ENCODE peak calls at places on chromosomes 2 and 18, in seven cellular contexts. W is upper lobe of right lung, K is esophagus squamous epithelium, A is cardiac muscle cell, T is Peyer's patch, X is mesenchymal stem cell, H is breast epithelium. C is an unnamed sample.

GRCh38 chr2:28577796-28578680 is 82.2 kb downstream of the PLB1 start:
- DNase-seq in H (no peak), T (no peak), A (no peak), X (no peak), K (no peak), W (peak; percentile 82), C (no peak)

GRCh38 chr18:62663731-62664336 is 51.5 kb upstream of the PHLPP1 start:
- DNase-seq in W (peak; percentile 20), T (no peak), H (no peak), A (no peak), X (peak; percentile 64), K (no peak), C (no peak)

GRCh38 chr2:175180701-175181103 is 808 bp downstream of the ATP5MC3 start:
- DNase-seq in W (peak; percentile 70), A (peak; percentile 55), K (no peak), H (no peak), T (peak; percentile 67), X (peak; percentile 70), C (peak; percentile 76)

GRCh38 chr2:75592028-75592427 is 31.3 kb upstream of the EVA1A start:
- DNase-seq in X (peak; percentile 82), T (no peak), H (no peak), K (no peak), W (no peak), A (no peak), C (no peak)

GRCh38 chr2:4020153-4020552 is 316.8 kb downstream of the DCDC2C start:
- DNase-seq in W (no peak), H (no peak), A (no peak), T (no peak), K (no peak), X (no peak), C (no peak)

GRCh38 chr2:3126171-3126685 is 251.4 kb downstream of the EIPR1 start:
- DNase-seq in X (no peak), H (no peak), W (peak; percentile 34), T (no peak), K (no peak), A (no peak), C (no peak)

GRCh38 chr2:174546519-174547506 is 50.8 kb downstream of the WIPF1 start:
- DNase-seq in H (no peak), X (peak; percentile 63), A (peak; percentile 37), T (no peak), K (no peak), W (no peak), C (no peak)

GRCh38 chr2:31739156-31739555 is 158.4 kb upstream of the SRD5A2 start:
- DNase-seq in X (no peak), T (no peak), H (no peak), A (no peak), K (no peak), W (no peak), C (no peak)

GRCh38 chr18:75211002-75211621 is 515 bp downstream of the TSHZ1 start:
- DNase-seq in W (no peak), A (peak; percentile 64), H (no peak), X (no peak), K (no peak), T (peak; percentile 51), C (peak; percentile 65)

GRCh38 chr2:96831679-96832078 is 12.1 kb downstream of the ANKRD23 start:
- DNase-seq in X (no peak), A (no peak), K (no peak), H (no peak), W (no peak), T (no peak), C (no peak)
- H3K36me3 ChIP-seq in X (peaks cover 60% of the 10 kb centered on the region), A (peaks cover 43% of the 10 kb centered on the region), K (peaks cover 23% of the 10 kb centered on the region), H (no peaks in the 10 kb centered on the region), W (peaks cover 84% of the 10 kb centered on the region), T (no peaks in the 10 kb centered on the region), C (peaks cover 8% of the 10 kb centered on the region)

GRCh38 chr2:27222407-27222806 is 5.2 kb downstream of the CAD start:
- DNase-seq in K (no peak), X (no peak), T (no peak), A (no peak), H (no peak), W (peak; percentile 13), C (no peak)
- H3K36me3 ChIP-seq in K (peaks cover 18% of the 10 kb centered on the region), X (peaks cover 82% of the 10 kb centered on the region), T (no peaks in the 10 kb centered on the region), A (peaks cover 43% of the 10 kb centered on the region), H (peaks cover 10% of the 10 kb centered on the region), W (peaks cover 64% of the 10 kb centered on the region), C (peaks cover 5% of the 10 kb centered on the region)

GRCh38 chr2:121405233-121405632 is 120.2 kb upstream of the TFCP2L1 start:
- DNase-seq in T (no peak), K (no peak), X (no peak), H (no peak), A (no peak), W (no peak), C (no peak)

GRCh38 chr2:121398853-121399252 is 113.9 kb upstream of the TFCP2L1 start:
- DNase-seq in T (no peak), A (no peak), K (no peak), X (peak; percentile 32), H (no peak), W (no peak), C (no peak)

DNA sequence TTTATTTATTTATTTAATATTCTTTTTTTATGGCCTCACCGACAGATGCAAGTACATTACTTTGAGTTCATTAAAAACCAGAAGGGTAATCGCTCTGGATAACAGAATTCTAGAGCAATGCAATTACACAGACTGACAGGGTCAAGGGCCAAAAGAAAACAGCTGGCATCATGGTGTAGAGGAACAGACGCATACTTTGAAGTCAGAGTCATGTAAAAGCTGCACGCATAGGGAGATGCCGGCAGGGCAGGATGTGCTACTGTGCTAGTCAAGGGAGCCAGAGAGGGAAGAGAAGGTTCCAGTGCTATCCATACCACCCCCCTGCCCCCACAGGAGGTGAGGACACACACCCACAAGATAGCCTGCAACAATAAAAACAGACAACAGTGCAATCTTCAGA is 115.2 kb upstream of the TFCP2L1 start:
- DNase-seq in T (no peak), A (no peak), K (no peak), X (peak; percentile 90), H (no peak), W (no peak), C (no peak)
- H3K36me3 ChIP-seq in T (no peaks in the 10 kb centered on the region), A (peaks cover 25% of the 10 kb centered on the region), K (peaks cover 6% of the 10 kb centered on the region), X (peaks cover 80% of the 10 kb centered on the region), H (no peaks in the 10 kb centered on the region), W (peaks cover 75% of the 10 kb centered on the region), C (peaks cover 4% of the 10 kb centered on the region)

GRCh38 chr2:10597956-10598355 is 91.8 kb downstream of the NOL10 start:
- DNase-seq in A (no peak), W (no peak), K (no peak), H (no peak), X (no peak), T (no peak), C (no peak)
- H3K36me3 ChIP-seq in A (peaks cover 11% of the 10 kb centered on the region), W (peaks cover 24% of the 10 kb centered on the region), K (no peaks in the 10 kb centered on the region), H (peaks cover 9% of the 10 kb centered on the region), X (peaks cover 53% of the 10 kb centered on the region), T (no peaks in the 10 kb centered on the region), C (no peaks in the 10 kb centered on the region)

GRCh38 chr2:229784791-229785190 is 70.4 kb upstream of the DNER start:
- DNase-seq in T (no peak), A (no peak), X (no peak), W (no peak), K (no peak), H (no peak), C (no peak)

GRCh38 chr2:229780856-229781773 is 66.8 kb upstream of the DNER start:
- DNase-seq in K (no peak), A (peak; percentile 58), H (no peak), X (peak; percentile 66), T (no peak), W (no peak), C (no peak)

GRCh38 chr2:229779650-229780049 is 65.3 kb upstream of the DNER start:
- DNase-seq in T (no peak), W (no peak), H (no peak), A (no peak), K (no peak), X (no peak), C (no peak)

GRCh38 chr2:229777716-229778115 is 63.4 kb upstream of the DNER start:
- DNase-seq in H (no peak), T (no peak), K (no peak), A (no peak), X (no peak), W (no peak), C (no peak)

DNA sequence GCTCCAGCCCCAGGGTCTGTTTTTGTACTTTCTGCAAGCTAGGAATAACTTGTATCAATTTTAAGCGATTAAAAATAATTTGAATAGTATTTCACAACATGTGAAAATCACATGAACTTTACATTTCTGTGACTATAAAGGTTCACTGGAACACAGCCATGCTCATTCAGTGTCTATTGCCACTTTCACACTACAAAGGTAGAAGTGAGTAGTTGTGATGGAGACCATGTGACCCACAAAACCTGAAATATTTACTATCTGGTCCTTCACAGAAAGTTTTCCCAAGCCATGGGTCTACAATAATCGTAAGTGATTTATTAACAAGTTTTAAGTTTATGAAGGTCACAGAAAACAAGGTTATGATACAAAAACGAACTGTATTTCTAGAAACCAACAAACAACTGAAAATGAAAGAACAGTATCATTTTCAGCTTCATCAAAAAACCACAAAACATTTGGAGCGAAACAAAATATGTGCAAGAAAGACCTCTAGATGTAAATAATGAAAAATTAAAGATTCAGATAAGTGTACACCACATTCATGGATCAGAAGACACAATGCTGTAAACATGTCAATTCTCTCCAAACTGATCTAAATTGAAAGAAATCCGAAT is 68.9 kb upstream of the DNER start:
- DNase-seq in T (no peak), A (no peak), X (no peak), W (no peak), K (no peak), H (no peak), C (no peak)
- H3K36me3 ChIP-seq in T (no peaks in the 10 kb centered on the region), A (peaks cover 22% of the 10 kb centered on the region), X (peaks cover 85% of the 10 kb centered on the region), W (peaks cover 78% of the 10 kb centered on the region), K (peaks cover 9% of the 10 kb centered on the region), H (no peaks in the 10 kb centered on the region), C (no peaks in the 10 kb centered on the region)

DNA sequence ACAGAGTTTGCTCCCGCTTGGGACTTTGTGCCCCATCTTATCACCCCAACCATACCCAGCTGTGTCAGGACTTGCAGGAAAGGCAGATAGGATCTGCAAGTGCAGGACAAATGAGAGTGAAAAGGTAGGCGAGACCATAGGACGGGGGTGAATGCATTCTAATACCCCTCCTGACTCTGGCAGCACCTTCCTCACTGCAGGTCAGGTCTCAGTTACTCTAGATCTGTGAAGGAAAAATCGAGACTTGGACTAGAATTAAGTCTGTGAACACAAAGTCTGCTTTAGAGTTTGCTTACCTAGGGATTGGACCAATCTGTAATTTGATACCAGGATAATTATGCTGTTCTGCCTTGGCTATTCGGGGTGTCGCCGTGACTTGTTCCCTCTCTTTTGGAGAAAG is 19.7 kb downstream of the NT5DC4 start:
- DNase-seq in X (no peak), A (no peak), W (no peak), T (no peak), K (no peak), H (no peak), C (no peak)
- H3K36me3 ChIP-seq in X (peaks cover 29% of the 10 kb centered on the region), A (no peaks in the 10 kb centered on the region), W (no peaks in the 10 kb centered on the region), T (no peaks in the 10 kb centered on the region), K (no peaks in the 10 kb centered on the region), H (no peaks in the 10 kb centered on the region), C (no peaks in the 10 kb centered on the region)

DNA sequence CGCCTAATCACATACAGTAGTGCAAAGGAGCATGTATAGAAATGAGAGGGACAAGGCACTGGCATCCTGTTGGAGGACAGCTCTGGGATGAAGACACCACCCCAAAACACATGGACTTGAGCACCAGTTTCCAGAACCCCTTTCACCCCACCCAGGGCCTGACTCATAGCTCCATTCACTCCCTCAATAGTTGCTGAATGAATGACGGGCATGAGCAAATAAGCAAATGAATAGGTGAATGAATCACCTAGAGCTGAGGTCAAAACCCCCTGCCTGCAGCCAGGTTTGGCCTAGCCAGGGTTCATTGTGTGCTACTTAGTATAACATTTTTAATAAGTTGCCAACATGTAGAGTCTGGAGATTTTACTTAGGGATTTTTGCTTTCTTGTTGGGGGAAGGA is 66.4 kb downstream of the NRP2 start:
- DNase-seq in K (no peak), W (no peak), A (no peak), H (no peak), X (no peak), T (peak; percentile 71), C (no peak)
- H3K36me3 ChIP-seq in K (no peaks in the 10 kb centered on the region), W (peaks cover 65% of the 10 kb centered on the region), A (peaks cover 30% of the 10 kb centered on the region), H (no peaks in the 10 kb centered on the region), X (peaks cover 15% of the 10 kb centered on the region), T (no peaks in the 10 kb centered on the region), C (no peaks in the 10 kb centered on the region)

GRCh38 chr18:59456657-59457056 is 97.6 kb upstream of the LMAN1 start:
- DNase-seq in T (no peak), K (no peak), W (no peak), X (no peak), A (no peak), H (no peak), C (no peak)
- H3K36me3 ChIP-seq in T (no peaks in the 10 kb centered on the region), K (no peaks in the 10 kb centered on the region), W (no peaks in the 10 kb centered on the region), X (peaks cover 36% of the 10 kb centered on the region), A (no peaks in the 10 kb centered on the region), H (no peaks in the 10 kb centered on the region), C (no peaks in the 10 kb centered on the region)